ENCODE peak calls at places on chromosomes 3 and 15, in eight cellular contexts. One of them, this sample, is unnamed.

GRCh38 chr15:89119489-89120478 is 31.5 kb downstream of the ABHD2 start:
- DNase-seq in heart right ventricle: no peak
- DNase-seq in neural progenitor cell: no peak
- DNase-seq in RWPE2: peak
- DNase-seq in IMR-90: peak
- DNase-seq in cardiac fibroblast: peak
- DNase-seq in choroid plexus epithelial cell: peak
- DNase-seq in GM13976: no peak
- DNase-seq in this sample: peak

GRCh38 chr3:64220161-64220560 is 5.1 kb downstream of the PRICKLE2 start:
- DNase-seq in neural progenitor cell: no peak
- DNase-seq in heart right ventricle: no peak
- DNase-seq in RWPE2: no peak
- DNase-seq in cardiac fibroblast: peak
- DNase-seq in IMR-90: peak
- DNase-seq in GM13976: no peak
- DNase-seq in choroid plexus epithelial cell: peak
- DNase-seq in this sample: peak

GRCh38 chr3:197083486-197083885 is 53.9 kb upstream of the MELTF start:
- DNase-seq in IMR-90: peak
- DNase-seq in choroid plexus epithelial cell: peak
- DNase-seq in neural progenitor cell: no peak
- DNase-seq in heart right ventricle: no peak
- DNase-seq in RWPE2: no peak
- DNase-seq in GM13976: no peak
- DNase-seq in cardiac fibroblast: peak
- DNase-seq in this sample: peak

GRCh38 chr15:38021259-38021658 is 86.8 kb downstream of the TMCO5A start:
- DNase-seq in RWPE2: no peak
- DNase-seq in heart right ventricle: no peak
- DNase-seq in choroid plexus epithelial cell: peak
- DNase-seq in GM13976: no peak
- DNase-seq in cardiac fibroblast: no peak
- DNase-seq in IMR-90: no peak
- DNase-seq in neural progenitor cell: no peak
- DNase-seq in this sample: no peak

GRCh38 chr3:107024481-107025153 is 352.6 kb upstream of the CCDC54 start:
- DNase-seq in choroid plexus epithelial cell: peak
- DNase-seq in neural progenitor cell: no peak
- DNase-seq in heart right ventricle: no peak
- DNase-seq in IMR-90: no peak
- DNase-seq in cardiac fibroblast: peak
- DNase-seq in RWPE2: no peak
- DNase-seq in GM13976: no peak
- DNase-seq in this sample: no peak

GRCh38 chr15:59549339-59549807 is 62.2 kb upstream of the GCNT3 start:
- DNase-seq in heart right ventricle: no peak
- DNase-seq in neural progenitor cell: no peak
- DNase-seq in GM13976: no peak
- DNase-seq in cardiac fibroblast: no peak
- DNase-seq in IMR-90: no peak
- DNase-seq in choroid plexus epithelial cell: no peak
- DNase-seq in RWPE2: no peak
- DNase-seq in this sample: no peak

GRCh38 chr3:21859124-21859781 is 108.2 kb upstream of the ZNF385D start:
- DNase-seq in GM13976: no peak
- DNase-seq in heart right ventricle: no peak
- DNase-seq in neural progenitor cell: peak
- DNase-seq in choroid plexus epithelial cell: no peak
- DNase-seq in RWPE2: no peak
- DNase-seq in cardiac fibroblast: no peak
- DNase-seq in IMR-90: no peak
- DNase-seq in this sample: no peak

GRCh38 chr3:141087071-141087824 is 36.1 kb downstream of the SPSB4 start:
- DNase-seq in RWPE2: no peak
- DNase-seq in choroid plexus epithelial cell: no peak
- DNase-seq in IMR-90: no peak
- DNase-seq in neural progenitor cell: no peak
- DNase-seq in cardiac fibroblast: no peak
- DNase-seq in heart right ventricle: no peak
- DNase-seq in GM13976: no peak
- DNase-seq in this sample: no peak

GRCh38 chr3:139473155-139473771 is 3.1 kb downstream of the RBP2 start:
- DNase-seq in heart right ventricle: no peak
- DNase-seq in RWPE2: no peak
- DNase-seq in choroid plexus epithelial cell: no peak
- DNase-seq in neural progenitor cell: no peak
- DNase-seq in GM13976: no peak
- DNase-seq in IMR-90: no peak
- DNase-seq in cardiac fibroblast: no peak
- DNase-seq in this sample: no peak

GRCh38 chr3:78322780-78323179 is 1282.9 kb downstream of the ROBO2 start:
- DNase-seq in IMR-90: no peak
- DNase-seq in neural progenitor cell: peak
- DNase-seq in heart right ventricle: no peak
- DNase-seq in GM13976: no peak
- DNase-seq in cardiac fibroblast: no peak
- DNase-seq in RWPE2: no peak
- DNase-seq in choroid plexus epithelial cell: no peak
- DNase-seq in this sample: no peak

GRCh38 chr3:140219161-140219745 is 284.3 kb downstream of the CLSTN2 start:
- DNase-seq in GM13976: no peak
- DNase-seq in heart right ventricle: no peak
- DNase-seq in RWPE2: no peak
- DNase-seq in choroid plexus epithelial cell: no peak
- DNase-seq in neural progenitor cell: peak
- DNase-seq in cardiac fibroblast: no peak
- DNase-seq in IMR-90: no peak
- DNase-seq in this sample: no peak

GRCh38 chr3:149968216-149968615 is 2.5 kb downstream of the PFN2 start:
- DNase-seq in RWPE2: no peak
- DNase-seq in heart right ventricle: no peak
- DNase-seq in IMR-90: peak
- DNase-seq in GM13976: no peak
- DNase-seq in neural progenitor cell: peak
- DNase-seq in choroid plexus epithelial cell: peak
- DNase-seq in cardiac fibroblast: no peak
- DNase-seq in this sample: peak

DNA sequence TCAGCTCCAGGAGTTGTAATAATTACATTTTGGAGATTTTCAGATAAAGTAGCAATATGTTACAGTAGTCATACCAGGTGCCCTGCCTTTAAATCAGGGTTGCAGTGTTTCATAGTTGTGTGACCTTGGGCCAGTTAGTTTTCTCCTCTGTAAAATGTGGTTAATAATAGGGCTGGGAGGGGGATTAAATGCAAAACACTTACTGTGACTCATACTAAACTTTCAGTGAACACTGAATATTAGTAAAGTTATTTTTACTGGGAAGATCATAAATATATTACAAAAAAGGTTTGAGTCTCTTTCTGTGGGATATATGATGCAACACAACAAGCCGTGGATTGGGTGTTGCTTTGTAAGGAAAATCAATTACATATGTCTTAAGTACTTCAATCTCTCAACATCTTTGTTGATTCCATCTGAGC is 1.1 kb upstream of the EBLN2 start:
- DNase-seq in RWPE2: no peak
- DNase-seq in IMR-90: peak
- DNase-seq in neural progenitor cell: no peak
- DNase-seq in heart right ventricle: no peak
- DNase-seq in cardiac fibroblast: no peak
- DNase-seq in GM13976: no peak
- DNase-seq in choroid plexus epithelial cell: peak
- DNase-seq in this sample: no peak
- TF ChIP-seq CTCF in RWPE2: no peak
- TF ChIP-seq CTCF in IMR-90: no peak
- TF ChIP-seq CTCF in neural progenitor cell: no peak
- TF ChIP-seq CTCF in heart right ventricle: no peak
- TF ChIP-seq CTCF in cardiac fibroblast: no peak
- TF ChIP-seq CTCF in GM13976: no peak
- TF ChIP-seq CTCF in choroid plexus epithelial cell: no peak
- TF ChIP-seq CTCF in this sample: no peak

GRCh38 chr3:159252772-159253384 is 451.0 kb downstream of the MFSD1 start:
- DNase-seq in GM13976: peak
- DNase-seq in IMR-90: peak
- DNase-seq in neural progenitor cell: peak
- DNase-seq in heart right ventricle: no peak
- DNase-seq in RWPE2: no peak
- DNase-seq in choroid plexus epithelial cell: peak
- DNase-seq in cardiac fibroblast: peak
- DNase-seq in this sample: peak
- TF ChIP-seq CTCF in GM13976: peak
- TF ChIP-seq CTCF in IMR-90: peak
- TF ChIP-seq CTCF in neural progenitor cell: peak
- TF ChIP-seq CTCF in heart right ventricle: peak
- TF ChIP-seq CTCF in RWPE2: peak
- TF ChIP-seq CTCF in choroid plexus epithelial cell: peak
- TF ChIP-seq CTCF in cardiac fibroblast: peak
- TF ChIP-seq CTCF in this sample: peak

GRCh38 chr3:46076606-46077005 is 49.3 kb upstream of the XCR1 start:
- DNase-seq in neural progenitor cell: no peak
- DNase-seq in RWPE2: no peak
- DNase-seq in cardiac fibroblast: peak
- DNase-seq in choroid plexus epithelial cell: peak
- DNase-seq in GM13976: no peak
- DNase-seq in heart right ventricle: no peak
- DNase-seq in IMR-90: peak
- DNase-seq in this sample: peak
- TF ChIP-seq CTCF in neural progenitor cell: no peak
- TF ChIP-seq CTCF in RWPE2: peak
- TF ChIP-seq CTCF in cardiac fibroblast: peak
- TF ChIP-seq CTCF in choroid plexus epithelial cell: peak
- TF ChIP-seq CTCF in GM13976: no peak
- TF ChIP-seq CTCF in heart right ventricle: peak
- TF ChIP-seq CTCF in IMR-90: peak
- TF ChIP-seq CTCF in this sample: peak

GRCh38 chr15:65303687-65304392 is 637 bp upstream of the RNU5B-1 start:
- DNase-seq in choroid plexus epithelial cell: peak
- DNase-seq in IMR-90: peak
- DNase-seq in neural progenitor cell: peak
- DNase-seq in cardiac fibroblast: peak
- DNase-seq in RWPE2: no peak
- DNase-seq in GM13976: no peak
- DNase-seq in heart right ventricle: peak
- DNase-seq in this sample: peak

GRCh38 chr15:65305776-65306175 is 1.3 kb downstream of the RNU5B-1 start:
- DNase-seq in RWPE2: no peak
- DNase-seq in cardiac fibroblast: no peak
- DNase-seq in neural progenitor cell: no peak
- DNase-seq in choroid plexus epithelial cell: no peak
- DNase-seq in heart right ventricle: no peak
- DNase-seq in GM13976: no peak
- DNase-seq in IMR-90: no peak
- DNase-seq in this sample: no peak

GRCh38 chr15:65306551-65306950 is 2.1 kb downstream of the RNU5B-1 start:
- DNase-seq in heart right ventricle: no peak
- DNase-seq in RWPE2: no peak
- DNase-seq in GM13976: no peak
- DNase-seq in IMR-90: no peak
- DNase-seq in neural progenitor cell: no peak
- DNase-seq in choroid plexus epithelial cell: no peak
- DNase-seq in cardiac fibroblast: no peak
- DNase-seq in this sample: no peak

GRCh38 chr15:65305144-65305758 is 774 bp downstream of the RNU5B-1 start:
- DNase-seq in choroid plexus epithelial cell: no peak
- DNase-seq in GM13976: no peak
- DNase-seq in neural progenitor cell: no peak
- DNase-seq in IMR-90: no peak
- DNase-seq in RWPE2: no peak
- DNase-seq in cardiac fibroblast: no peak
- DNase-seq in heart right ventricle: no peak
- DNase-seq in this sample: no peak

GRCh38 chr15:65304393-65305143 is at the start of gene RNU5B-1:
- DNase-seq in heart right ventricle: peak
- DNase-seq in RWPE2: peak
- DNase-seq in IMR-90: peak
- DNase-seq in GM13976: peak
- DNase-seq in cardiac fibroblast: peak
- DNase-seq in neural progenitor cell: peak
- DNase-seq in choroid plexus epithelial cell: peak
- DNase-seq in this sample: peak
- TF ChIP-seq CTCF in heart right ventricle: no peak
- TF ChIP-seq CTCF in RWPE2: peak
- TF ChIP-seq CTCF in IMR-90: peak
- TF ChIP-seq CTCF in GM13976: peak
- TF ChIP-seq CTCF in cardiac fibroblast: peak
- TF ChIP-seq CTCF in neural progenitor cell: no peak
- TF ChIP-seq CTCF in choroid plexus epithelial cell: peak
- TF ChIP-seq CTCF in this sample: peak

This sample was measured in MCF 10A.